ENCODE peak calls at places on chromosome 5, in six cellular contexts. H, A, J, I, R and P are unnamed samples.
A peak's percentile ranks its signal among the peaks of the same experiment; 100 is the strongest.

GRCh38 chr5:39674209-39675082 is 249.7 kb upstream of the DAB2 start:
- DNase-seq in J (no peak), I (no peak), A (no peak), H (no peak), R (no peak), P (no peak)

GRCh38 chr5:73644385-73644963 is 18.5 kb downstream of the ARHGEF28 start:
- DNase-seq in R (no peak), J (no peak), A (no peak), H (no peak), I (no peak), P (no peak)

GRCh38 chr5:142063878-142064331 is 44.7 kb upstream of the NDFIP1 start:
- DNase-seq in A (peak; percentile 49), H (peak; percentile 71), I (peak; percentile 44), J (peak; percentile 30), R (peak; percentile 61), P (no peak)

GRCh38 chr5:149796836-149797235 is 66.7 kb downstream of the PPARGC1B start:
- DNase-seq in H (no peak), R (no peak), A (no peak), J (no peak), I (no peak), P (no peak)

GRCh38 chr5:170151105-170151831 is 45.6 kb downstream of the FOXI1 start:
- DNase-seq in H (peak; percentile 67), A (no peak), R (peak; percentile 44), J (no peak), I (peak; percentile 54), P (no peak)

GRCh38 chr5:151038801-151039238 is 18.4 kb downstream of the GPX3 start:
- DNase-seq in J (no peak), I (no peak), A (no peak), R (peak; percentile 42), H (no peak), P (no peak)

GRCh38 chr5:157026789-157027424 is 32.0 kb downstream of the HAVCR1 start:
- DNase-seq in R (no peak), A (no peak), H (peak; percentile 22), J (peak; percentile 4), I (no peak), P (no peak)

GRCh38 chr5:158882236-158882635 is 217.5 kb downstream of the EBF1 start:
- DNase-seq in R (no peak), H (no peak), J (no peak), I (no peak), A (no peak), P (no peak)

GRCh38 chr5:78549043-78549442 is 99.5 kb downstream of the LHFPL2 start:
- DNase-seq in I (no peak), R (no peak), J (peak; percentile 86), A (no peak), H (peak; percentile 60), P (no peak)

GRCh38 chr5:149229298-149229937 is 42.2 kb upstream of the AFAP1L1 start:
- DNase-seq in R (no peak), J (no peak), H (no peak), A (no peak), I (no peak), P (no peak)

GRCh38 chr5:149745-150450 is 41.4 kb upstream of the LRRC14B start:
- DNase-seq in J (no peak), H (no peak), I (no peak), R (peak; percentile 65), A (no peak), P (no peak)

GRCh38 chr5:139392324-139392677 is 2.6 kb upstream of the MZB1 start:
- DNase-seq in H (no peak), A (no peak), R (no peak), I (no peak), J (no peak), P (no peak)

GRCh38 chr5:79256563-79256962 is 20.6 kb downstream of the JMY start:
- DNase-seq in J (no peak), A (no peak), I (no peak), R (no peak), H (no peak), P (no peak)

GRCh38 chr5:79416499-79416898 is 97.4 kb downstream of the HOMER1 start:
- DNase-seq in H (peak; percentile 3), I (no peak), A (no peak), J (peak; percentile 82), R (peak; percentile 4), P (no peak)

GRCh38 chr5:1104327-1105006 is 7.4 kb downstream of the SLC12A7 start:
- DNase-seq in A (no peak), H (no peak), I (no peak), R (no peak), J (no peak), P (no peak)

GRCh38 chr5:176904276-176904675 is 5.1 kb upstream of the HK3 start:
- DNase-seq in I (no peak), H (no peak), R (no peak), A (no peak), J (no peak), P (no peak)

DNA sequence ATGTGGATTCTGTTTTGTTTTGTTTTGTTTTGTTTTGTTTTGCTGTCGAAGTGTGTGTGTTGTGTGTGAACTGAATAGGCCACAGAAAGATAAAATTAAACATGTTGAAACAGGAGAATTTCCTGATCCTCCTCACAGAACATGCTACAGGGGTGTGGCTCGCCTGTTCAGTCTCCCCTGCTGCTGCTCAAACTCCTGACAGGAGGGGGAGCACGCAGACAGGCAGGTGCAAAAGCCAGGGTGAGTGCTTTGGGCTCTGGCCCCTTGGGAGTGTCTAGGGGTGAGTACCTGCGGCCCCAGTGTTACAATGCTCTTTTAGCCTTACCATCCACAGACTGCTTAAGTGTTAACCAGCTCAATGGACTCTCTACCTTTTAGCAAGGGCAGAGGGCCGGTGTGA is 473.5 kb downstream of the MAT2B start:
- DNase-seq in R (no peak), A (no peak), H (no peak), J (no peak), I (no peak), P (no peak)
- TF ChIP-seq CTCF in R (no peak), A (no peak), H (no peak), J (no peak), I (peak; percentile 48), P (peak; percentile 34)

DNA sequence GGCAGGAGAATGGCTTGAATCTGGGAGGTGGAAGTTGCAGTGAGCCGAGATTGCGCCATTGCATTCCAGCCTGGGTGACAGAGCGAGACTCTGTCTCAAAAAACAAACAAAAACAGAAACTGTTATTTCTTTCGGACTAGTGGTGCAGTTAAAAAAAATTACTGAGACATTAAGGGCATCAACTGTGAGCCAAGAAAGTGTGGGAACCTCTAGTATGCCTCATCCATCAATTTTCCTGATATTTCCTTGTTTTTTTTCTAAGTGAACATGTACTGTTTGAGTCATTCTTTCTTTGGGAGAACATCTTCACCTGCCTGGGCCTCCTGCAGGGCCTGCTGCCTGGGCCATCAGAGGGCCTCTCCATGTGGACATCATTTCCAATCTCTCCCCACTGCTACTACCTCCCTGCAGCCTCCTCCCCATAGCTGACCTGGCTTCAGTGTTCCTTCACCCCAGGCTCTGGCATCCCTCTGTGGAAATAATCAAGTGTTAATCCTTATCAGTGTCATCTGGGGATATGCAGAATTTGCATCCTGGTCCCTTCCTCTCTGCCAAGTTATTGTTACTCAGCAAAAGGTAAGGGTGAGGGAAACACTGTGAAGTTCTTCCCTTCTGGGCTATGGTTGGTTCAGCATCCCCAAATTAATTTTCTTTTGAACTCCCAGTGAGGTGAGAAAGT is 16.0 kb upstream of the CCL28 start:
- DNase-seq in J (no peak), A (no peak), H (peak; percentile 18), R (peak; percentile 43), I (no peak), P (no peak)
- TF ChIP-seq POLR2A in J (no peak), A (no peak), H (no peak), R (no peak), I (no peak), P (no peak)

DNA sequence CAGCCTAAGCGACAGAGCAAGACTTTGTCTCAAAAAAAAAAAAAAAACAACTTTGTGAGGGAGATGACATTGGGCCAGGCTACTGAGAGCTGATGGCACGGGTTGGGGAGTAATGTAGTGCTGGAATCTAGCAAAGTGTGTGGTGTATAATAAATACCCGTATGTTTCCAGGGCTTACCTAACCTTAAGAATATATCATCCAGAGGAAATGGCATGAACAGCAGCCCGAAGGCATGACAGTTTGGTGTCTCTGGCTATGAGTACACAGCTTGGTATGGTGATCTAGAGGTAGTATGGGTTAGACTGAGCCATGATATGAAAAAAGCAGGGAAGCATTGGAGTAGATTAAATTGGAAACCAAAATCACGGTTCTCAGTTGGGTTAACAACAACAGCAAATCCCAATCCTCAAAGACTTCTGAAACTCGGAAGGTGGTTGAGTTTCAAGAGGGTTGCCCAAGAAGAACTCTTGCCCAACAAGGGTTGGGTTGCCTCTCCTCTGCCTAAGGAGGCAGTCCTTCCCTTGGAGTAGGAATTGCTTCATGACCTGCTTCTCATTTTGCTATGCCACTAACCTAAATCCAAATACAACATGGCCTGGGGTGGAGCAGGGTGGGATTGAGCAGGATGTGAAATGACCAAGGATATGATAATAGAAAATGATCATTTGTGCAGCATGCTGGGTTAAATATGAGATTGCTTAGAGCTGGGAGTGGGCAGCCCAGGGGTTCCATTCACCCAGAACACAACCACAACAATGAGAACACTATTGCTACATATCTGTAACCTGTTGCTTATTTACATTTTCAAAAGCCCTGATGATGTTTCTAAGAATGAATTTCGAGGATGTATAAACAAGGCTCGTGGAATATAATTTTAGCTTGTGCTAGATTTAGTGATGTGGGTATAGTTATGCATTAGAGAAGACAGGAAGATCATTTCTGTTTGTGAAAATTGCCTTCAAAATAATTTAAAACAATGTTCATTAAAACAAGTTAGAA is 64.6 kb upstream of the ZFR start:
- DNase-seq in J (peak; percentile 68), R (no peak), H (peak; percentile 8), I (no peak), A (no peak), P (no peak)
- H3K4me3 ChIP-seq in J (no peak overlapping the region), R (no peak overlapping the region), H (no peak overlapping the region), I (no peak overlapping the region), A (no peak overlapping the region), P (no peak overlapping the region)

GRCh38 chr5:104800440-104801048 is 1238.0 kb upstream of the NUDT12 start:
- DNase-seq in A (no peak), R (no peak), H (peak; percentile 18), J (peak; percentile 62), I (peak; percentile 26), P (no peak)
- TF ChIP-seq CTCF in A (no peak), R (peak; percentile 11), H (peak; percentile 51), J (peak; percentile 52), I (peak; percentile 62), P (no peak)

GRCh38 chr5:132807163-132807838 is 5.8 kb upstream of the SOWAHA start:
- DNase-seq in R (no peak), A (no peak), J (peak; percentile 71), I (peak; percentile 99), H (peak; percentile 78), P (no peak)
- TF ChIP-seq POLR2A in R (no peak), A (no peak), J (no peak), I (peak; percentile 81), H (no peak), P (no peak)

GRCh38 chr5:81191726-81192125 is 41.4 kb upstream of the CKMT2 start:
- DNase-seq in J (no peak), R (no peak), I (no peak), H (no peak), A (no peak), P (no peak)
- H3K4me3 ChIP-seq in J (no peak overlapping the region), R (no peak overlapping the region), I (no peak overlapping the region), H (no peak overlapping the region), A (no peak overlapping the region), P (no peak overlapping the region)